ENCODE peak calls at places on chromosomes 16 and 17, in six cellular contexts. A, F, Y, L, B and Z are unnamed samples.

GRCh38 chr16:24729243-24729966 is at the start of gene TNRC6A:
- DNase-seq in A (peak; percentile 92), F (peak; percentile 96), Y (peak; percentile 86), L (peak; percentile 94), B (peak; percentile 93), Z (peak; percentile 89)

GRCh38 chr17:64067642-64068041 is 47.2 kb upstream of the ICAM2 start:
- DNase-seq in A (no peak), F (no peak), Y (no peak), L (no peak), B (no peak), Z (no peak)

GRCh38 chr17:81549031-81549557 is 3.1 kb downstream of the FAAP100 start:
- DNase-seq in A (no peak), F (no peak), Y (no peak), L (no peak), B (peak; percentile 9), Z (no peak)

GRCh38 chr17:15446036-15446435 is 21.4 kb downstream of the CDRT4 start:
- DNase-seq in A (no peak), F (peak; percentile 37), Y (no peak), L (no peak), B (no peak), Z (no peak)

GRCh38 chr16:83215417-83216001 is 588.7 kb downstream of the CDH13 start:
- DNase-seq in A (peak; percentile 43), F (no peak), Y (no peak), L (peak; percentile 53), B (peak; percentile 18), Z (no peak)

GRCh38 chr16:58421529-58421928 is 29.3 kb downstream of the GINS3 start:
- DNase-seq in A (peak; percentile 41), F (no peak), Y (peak; percentile 9), L (peak; percentile 48), B (peak; percentile 52), Z (peak; percentile 49)

GRCh38 chr16:49515016-49515415 is 141.4 kb downstream of the C16orf78 start:
- DNase-seq in A (no peak), F (no peak), Y (no peak), L (no peak), B (no peak), Z (no peak)

GRCh38 chr17:27603870-27604794 is 26.9 kb upstream of the LGALS9 start:
- DNase-seq in A (no peak), F (no peak), Y (no peak), L (no peak), B (no peak), Z (no peak)

GRCh38 chr16:64910351-64910750 is 211.5 kb downstream of the CDH11 start:
- DNase-seq in A (peak; percentile 90), F (no peak), Y (peak; percentile 47), L (peak; percentile 94), B (peak; percentile 30), Z (peak; percentile 95)

GRCh38 chr17:81309140-81309858 is 14.2 kb upstream of the SLC38A10 start:
- DNase-seq in A (peak; percentile 62), F (peak; percentile 95), Y (peak; percentile 63), L (peak; percentile 60), B (peak; percentile 93), Z (peak; percentile 73)

GRCh38 chr17:40323731-40324650 is 15.0 kb downstream of the RARA start:
- DNase-seq in A (peak; percentile 92), F (peak; percentile 83), Y (no peak), L (peak; percentile 83), B (peak; percentile 64), Z (peak; percentile 72)

GRCh38 chr17:38693700-38694329 is 11.3 kb upstream of the MLLT6 start:
- DNase-seq in A (peak; percentile 97), F (peak; percentile 99), Y (peak; percentile 65), L (peak; percentile 97), B (peak; percentile 91), Z (peak; percentile 80)

GRCh38 chr17:40317345-40317873 is 8.4 kb downstream of the RARA start:
- DNase-seq in A (peak; percentile 79), F (peak; percentile 81), Y (peak; percentile 64), L (peak; percentile 77), B (no peak), Z (peak; percentile 81)

GRCh38 chr17:44921122-44921882 is 6.0 kb upstream of the GFAP start:
- DNase-seq in A (peak; percentile 18), F (peak; percentile 57), Y (peak; percentile 42), L (no peak), B (peak; percentile 41), Z (no peak)

GRCh38 chr17:77770331-77771105 is 188.0 kb upstream of the TNRC6C start:
- DNase-seq in A (peak; percentile 90), F (no peak), Y (peak; percentile 10), L (peak; percentile 88), B (no peak), Z (peak; percentile 65)

GRCh38 chr16:12086861-12087260 is 110.3 kb downstream of the SNX29 start:
- DNase-seq in A (no peak), F (peak; percentile 18), Y (no peak), L (no peak), B (no peak), Z (no peak)

GRCh38 chr17:42387663-42388380 is 420 bp downstream of the STAT3 start:
- DNase-seq in A (peak; percentile 46), F (peak; percentile 80), Y (no peak), L (peak; percentile 51), B (peak; percentile 51), Z (no peak)

GRCh38 chr17:31074772-31075538 is 19.8 kb upstream of the NF1 start:
- DNase-seq in A (peak; percentile 11), F (no peak), Y (peak; percentile 32), L (no peak), B (no peak), Z (peak; percentile 83)

GRCh38 chr17:32795339-32795979 is 81.5 kb downstream of the MYO1D start:
- DNase-seq in A (no peak), F (no peak), Y (no peak), L (no peak), B (no peak), Z (no peak)
- H3K4me3 ChIP-seq in A (no peak overlapping the region), F (no peak overlapping the region), Y (no peak overlapping the region), L (no peak overlapping the region), B (no peak overlapping the region), Z (no peak overlapping the region)

DNA sequence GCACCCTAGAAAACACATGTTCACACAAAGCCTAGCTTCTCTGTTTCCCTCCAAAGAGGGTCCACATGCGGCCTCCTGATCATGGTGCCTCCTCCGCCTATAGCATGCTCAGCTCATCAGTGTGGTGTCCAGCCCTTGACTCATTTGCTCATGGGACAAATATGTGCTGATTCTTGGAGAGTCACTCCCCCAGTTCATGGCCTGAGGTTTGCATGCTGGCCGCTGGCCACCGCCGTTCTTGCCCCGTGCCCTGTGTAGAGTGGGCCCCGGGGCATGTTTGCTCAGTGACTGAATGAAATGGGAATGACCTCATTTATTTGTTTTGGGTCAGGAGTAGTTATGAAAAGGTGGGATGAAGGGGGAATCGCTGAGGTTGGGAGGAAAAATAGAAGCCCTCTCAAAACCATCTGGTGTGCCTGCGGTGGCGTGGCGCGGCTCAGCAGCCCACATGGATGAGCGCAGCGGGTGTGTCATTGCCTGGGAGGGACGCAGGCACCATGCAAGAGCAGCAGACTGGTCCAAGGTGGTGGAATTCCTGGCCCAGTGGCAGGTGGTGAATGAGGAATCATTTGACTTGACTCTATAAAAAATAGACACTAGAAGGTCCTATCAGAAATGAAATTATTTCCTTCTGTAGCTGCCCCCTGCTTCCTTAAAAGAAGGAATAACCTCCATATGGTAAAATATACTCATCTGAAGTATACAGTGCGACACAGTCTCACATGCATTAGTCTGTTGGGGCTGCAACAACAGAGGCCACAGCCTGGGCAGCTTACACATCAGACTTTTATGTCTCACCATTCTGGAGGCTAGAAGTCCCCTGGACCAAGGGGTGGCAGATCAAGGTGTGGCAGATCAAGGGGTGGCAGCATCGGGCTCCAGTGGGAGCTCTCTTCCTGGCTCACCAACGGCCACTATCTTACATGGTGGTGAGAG is 31.7 kb downstream of the CRISPLD2 start:
- DNase-seq in A (peak; percentile 79), F (no peak), Y (peak; percentile 87), L (peak; percentile 85), B (no peak), Z (peak; percentile 44)
- TF ChIP-seq CTCF in A (no peak), F (no peak), Y (no peak), L (no peak), B (no peak), Z (no peak)

GRCh38 chr17:75783069-75783783 is 1.4 kb upstream of the UNK start:
- DNase-seq in A (peak; percentile 74), F (no peak), Y (peak; percentile 42), L (peak; percentile 71), B (no peak), Z (peak; percentile 67)
- H3K4me3 ChIP-seq in A (no peak overlapping the region), F (no peak overlapping the region), Y (peak overlapping the region; percentile 25), L (no peak overlapping the region), B (no peak overlapping the region), Z (peak overlapping the region; percentile 45)

DNA sequence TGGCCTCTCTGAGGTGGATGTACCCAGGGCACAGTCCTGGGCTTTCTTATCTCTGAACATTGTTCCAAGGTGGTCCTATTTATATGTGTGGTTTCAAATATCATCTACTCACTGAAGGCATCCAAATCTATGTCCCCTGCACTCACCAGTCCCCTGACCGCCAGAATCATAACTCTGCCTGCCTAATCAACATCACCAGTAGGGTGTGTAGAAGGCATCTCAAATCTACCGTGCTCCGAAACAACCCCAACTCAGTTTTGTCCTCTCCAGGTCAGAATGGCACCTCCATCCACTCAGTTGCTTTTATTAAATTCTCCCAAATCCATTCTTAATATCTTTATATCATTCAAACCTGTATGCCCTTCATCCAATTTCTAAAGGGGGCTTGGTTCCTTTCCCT is 536.3 kb downstream of the GRIN2A start:
- DNase-seq in A (no peak), F (no peak), Y (no peak), L (no peak), B (no peak), Z (no peak)
- TF ChIP-seq CTCF in A (no peak), F (no peak), Y (no peak), L (no peak), B (no peak), Z (no peak)

GRCh38 chr17:12512712-12513355 is 152.9 kb upstream of the MYOCD start:
- DNase-seq in A (peak; percentile 27), F (no peak), Y (no peak), L (no peak), B (no peak), Z (peak; percentile 57)
- H3K4me3 ChIP-seq in A (no peak overlapping the region), F (no peak overlapping the region), Y (no peak overlapping the region), L (no peak overlapping the region), B (no peak overlapping the region), Z (no peak overlapping the region)